ENCODE peak calls at places on chromosomes 4 and X, in six cellular contexts. M, R, G, C, Z and S are unnamed samples.

GRCh38 chrX:1323315-1323714 is 13.3 kb upstream of the IL3RA start:
- DNase-seq in M (peak), R (no peak), G (no peak), C (peak), Z (peak), S (peak)

GRCh38 chr4:152572417-152573086 is 36.7 kb upstream of the FBXW7 start:
- DNase-seq in M (no peak), R (peak), G (peak), C (peak), Z (no peak), S (no peak)

GRCh38 chr4:1767770-1768366 is 25.2 kb upstream of the FGFR3 start:
- DNase-seq in M (no peak), R (no peak), G (peak), C (peak), Z (peak), S (no peak)

GRCh38 chr4:67575232-67575888 is 16.8 kb downstream of the STAP1 start:
- DNase-seq in M (no peak), R (no peak), G (no peak), C (no peak), Z (no peak), S (no peak)

GRCh38 chr4:106149026-106149425 is 167.0 kb downstream of the TBCK start:
- DNase-seq in M (no peak), R (no peak), G (peak), C (no peak), Z (no peak), S (no peak)

GRCh38 chr4:111454961-111455360 is 690.3 kb upstream of the FAM241A start:
- DNase-seq in M (no peak), R (no peak), G (peak), C (peak), Z (no peak), S (no peak)

GRCh38 chr4:139550724-139551429 is 5.1 kb downstream of the SETD7 start:
- DNase-seq in M (no peak), R (no peak), G (peak), C (peak), Z (peak), S (no peak)

GRCh38 chrX:135543924-135544323 is 23.5 kb downstream of the INTS6L start:
- DNase-seq in M (no peak), R (no peak), G (no peak), C (no peak), Z (peak), S (no peak)

GRCh38 chr4:151484396-151485102 is 75.6 kb downstream of the FHIP1A start:
- DNase-seq in M (no peak), R (peak), G (peak), C (peak), Z (peak), S (peak)

GRCh38 chrX:130555341-130555740 is 153.6 kb downstream of the RBMX2 start:
- DNase-seq in M (no peak), R (no peak), G (no peak), C (peak), Z (no peak), S (no peak)

GRCh38 chr4:1300466-1301455 is 11.1 kb downstream of the MAEA start:
- DNase-seq in M (no peak), R (peak), G (peak), C (peak), Z (no peak), S (no peak)

GRCh38 chr4:174216935-174217272 is 66.6 kb downstream of the FBXO8 start:
- DNase-seq in M (no peak), R (no peak), G (no peak), C (no peak), Z (peak), S (no peak)

GRCh38 chr4:106775636-106776035 is 260.5 kb downstream of the DKK2 start:
- DNase-seq in M (no peak), R (peak), G (no peak), C (no peak), Z (no peak), S (no peak)

GRCh38 chrX:151985955-151986354 is 11.5 kb upstream of the GABRE start:
- DNase-seq in M (no peak), R (peak), G (peak), C (peak), Z (no peak), S (no peak)

GRCh38 chrX:151984891-151985290 is 10.4 kb upstream of the GABRE start:
- DNase-seq in M (no peak), R (no peak), G (no peak), C (peak), Z (no peak), S (no peak)

GRCh38 chrX:151983186-151983585 is 8.7 kb upstream of the GABRE start:
- DNase-seq in M (no peak), R (peak), G (peak), C (peak), Z (no peak), S (no peak)

GRCh38 chrX:151985531-151985930 is 11.1 kb upstream of the GABRE start:
- DNase-seq in M (no peak), R (no peak), G (no peak), C (no peak), Z (no peak), S (no peak)

GRCh38 chrX:151984328-151984727 is 9.9 kb upstream of the GABRE start:
- DNase-seq in M (no peak), R (peak), G (peak), C (peak), Z (no peak), S (no peak)
- H3K27ac ChIP-seq in M (no peak), R (peak), G (no peak), C (peak), Z (no peak), S (no peak)

GRCh38 chr4:83921124-83921523 is 385.2 kb downstream of the GPAT3 start:
- DNase-seq in M (no peak), R (no peak), G (no peak), C (no peak), Z (no peak), S (no peak)

GRCh38 chr4:83923341-83923740 is 387.4 kb downstream of the GPAT3 start:
- DNase-seq in M (no peak), R (no peak), G (no peak), C (no peak), Z (no peak), S (no peak)

GRCh38 chr4:83922419-83922818 is 386.5 kb downstream of the GPAT3 start:
- DNase-seq in M (no peak), R (no peak), G (no peak), C (no peak), Z (peak), S (no peak)

DNA sequence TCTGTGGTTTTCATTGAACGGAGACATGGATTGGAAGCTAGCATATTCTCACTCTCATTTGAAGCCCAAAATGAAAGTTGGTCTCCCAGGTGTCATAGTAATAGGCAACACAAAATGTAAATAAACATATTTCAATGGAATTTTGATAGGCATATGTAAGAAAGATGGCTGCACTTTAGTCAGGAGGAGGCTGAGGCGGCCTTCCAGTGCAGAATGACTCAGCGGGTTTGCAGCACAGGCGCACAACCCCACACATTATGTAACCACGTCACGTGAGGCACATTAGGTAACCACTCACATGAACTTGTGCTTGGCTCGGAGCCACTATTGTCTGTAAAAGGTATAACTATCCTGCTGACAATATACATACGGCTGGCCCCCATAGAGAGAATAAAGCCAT is 381.7 kb downstream of the GPAT3 start:
- DNase-seq in M (no peak), R (peak), G (peak), C (no peak), Z (no peak), S (no peak)
- TF ChIP-seq EZH2 in M (no peak), R (no peak), G (no peak), C (no peak), Z (no peak), S (no peak)

GRCh38 chr4:9932771-9933170 is 88.5 kb downstream of the SLC2A9 start:
- DNase-seq in M (no peak), R (no peak), G (no peak), C (no peak), Z (no peak), S (no peak)
- H3K27ac ChIP-seq in M (no peak), R (no peak), G (no peak), C (no peak), Z (no peak), S (no peak)

GRCh38 chr4:74123065-74123728 is 24.2 kb upstream of the CXCL2 start:
- DNase-seq in M (no peak), R (no peak), G (no peak), C (peak), Z (no peak), S (no peak)

GRCh38 chr4:74121643-74122579 is 22.9 kb upstream of the CXCL2 start:
- DNase-seq in M (no peak), R (no peak), G (no peak), C (no peak), Z (no peak), S (no peak)

GRCh38 chr4:74120086-74120485 is 21.1 kb upstream of the CXCL2 start:
- DNase-seq in M (no peak), R (no peak), G (no peak), C (peak), Z (no peak), S (no peak)

GRCh38 chr4:74127745-74128144 is 28.8 kb upstream of the CXCL2 start:
- DNase-seq in M (no peak), R (no peak), G (peak), C (no peak), Z (no peak), S (no peak)

DNA sequence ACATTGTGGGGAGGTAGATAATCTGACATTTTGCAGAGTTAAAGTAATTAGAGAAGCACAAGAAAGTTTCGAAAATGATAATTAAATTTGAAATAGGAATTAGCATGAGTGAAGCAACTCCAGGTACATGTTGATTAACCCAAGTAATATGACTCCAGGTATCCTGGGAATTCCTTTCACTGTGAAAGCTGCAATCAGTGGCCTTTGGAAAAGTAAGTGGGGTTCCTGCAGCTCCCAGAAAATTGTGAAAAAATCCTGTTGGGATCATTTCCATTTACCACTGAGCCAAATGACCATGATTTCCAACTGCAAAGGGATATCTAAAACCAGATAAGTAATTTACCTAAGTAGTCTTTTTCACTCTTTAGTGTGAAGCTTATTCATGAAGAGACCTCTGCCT is 26.1 kb upstream of the CXCL2 start:
- DNase-seq in M (no peak), R (no peak), G (no peak), C (no peak), Z (no peak), S (no peak)
- TF ChIP-seq EZH2 in M (no peak), R (no peak), G (no peak), C (no peak), Z (no peak), S (no peak)

GRCh38 chr4:3372264-3372932 is 69.4 kb upstream of the HGFAC start:
- DNase-seq in M (no peak), R (no peak), G (no peak), C (no peak), Z (no peak), S (no peak)
- H3K27ac ChIP-seq in M (no peak), R (no peak), G (no peak), C (no peak), Z (no peak), S (no peak)

DNA sequence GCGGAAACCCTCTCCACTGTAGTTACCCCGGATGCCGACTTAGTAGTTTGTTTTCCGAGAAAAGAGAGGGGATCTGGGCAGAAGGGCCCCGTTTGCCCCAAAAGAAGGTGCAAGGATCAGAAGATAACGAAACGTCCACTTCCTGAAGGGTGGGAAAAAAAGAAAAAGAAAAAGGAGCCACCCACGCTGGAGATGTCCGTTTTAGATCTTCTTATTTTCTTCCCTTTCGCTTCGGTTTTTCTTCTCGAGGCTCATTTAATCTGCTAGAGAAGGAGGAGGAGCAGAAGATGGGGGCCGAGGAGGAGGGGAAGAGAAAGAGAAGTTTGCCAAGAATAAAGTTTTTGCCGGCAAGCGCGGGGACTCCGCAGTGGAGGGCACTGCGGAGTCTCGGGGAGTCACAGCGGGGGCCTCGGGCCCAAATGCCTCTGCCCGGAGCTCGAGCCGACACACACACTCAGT is 490 bp downstream of the LEF1 start:
- DNase-seq in M (peak), R (no peak), G (peak), C (peak), Z (no peak), S (no peak)
- TF ChIP-seq EZH2 in M (no peak), R (no peak), G (peak), C (no peak), Z (no peak), S (no peak)

DNA sequence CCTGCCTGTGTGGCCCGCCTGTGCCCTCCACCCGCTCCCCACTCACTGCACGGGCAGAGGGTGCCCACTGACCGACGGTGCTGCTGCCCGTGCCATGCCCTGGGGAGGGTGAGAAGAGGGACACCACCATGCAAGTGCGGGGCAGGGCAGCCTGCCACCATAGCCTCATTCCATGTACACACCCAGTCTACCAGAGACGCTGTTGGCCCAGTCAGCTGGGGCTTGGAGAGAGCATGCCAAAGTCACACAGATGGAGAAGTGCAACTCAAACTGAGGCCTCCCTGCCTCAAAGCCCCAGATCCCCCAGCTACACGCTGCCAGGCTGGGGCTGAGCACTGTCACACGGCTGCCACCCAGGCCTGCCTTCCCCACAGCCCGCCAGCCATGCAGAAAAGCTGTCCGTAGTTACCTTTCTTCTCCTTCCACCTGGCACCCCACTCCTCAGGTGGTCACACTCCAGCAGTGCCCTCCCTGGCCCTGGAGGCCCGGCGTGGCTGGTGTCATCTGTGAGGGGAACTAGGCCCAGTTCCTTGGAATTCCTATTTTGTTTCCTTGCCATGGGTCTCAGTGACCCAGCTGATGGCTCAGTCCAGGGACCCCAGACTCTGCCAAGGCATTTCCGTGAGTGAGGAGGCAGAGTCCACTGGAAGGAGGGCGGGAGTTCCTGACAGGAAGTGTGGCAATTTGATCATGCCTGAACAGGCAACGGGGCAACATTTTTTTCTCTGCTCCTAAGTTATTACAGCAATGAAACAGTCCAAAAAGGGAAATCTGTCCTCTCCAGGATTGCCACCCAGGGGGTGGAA is at the start of gene SLC2A9:
- DNase-seq in M (no peak), R (peak), G (no peak), C (peak), Z (no peak), S (no peak)
- H3K27ac ChIP-seq in M (no peak), R (peak), G (no peak), C (no peak), Z (no peak), S (no peak)

DNA sequence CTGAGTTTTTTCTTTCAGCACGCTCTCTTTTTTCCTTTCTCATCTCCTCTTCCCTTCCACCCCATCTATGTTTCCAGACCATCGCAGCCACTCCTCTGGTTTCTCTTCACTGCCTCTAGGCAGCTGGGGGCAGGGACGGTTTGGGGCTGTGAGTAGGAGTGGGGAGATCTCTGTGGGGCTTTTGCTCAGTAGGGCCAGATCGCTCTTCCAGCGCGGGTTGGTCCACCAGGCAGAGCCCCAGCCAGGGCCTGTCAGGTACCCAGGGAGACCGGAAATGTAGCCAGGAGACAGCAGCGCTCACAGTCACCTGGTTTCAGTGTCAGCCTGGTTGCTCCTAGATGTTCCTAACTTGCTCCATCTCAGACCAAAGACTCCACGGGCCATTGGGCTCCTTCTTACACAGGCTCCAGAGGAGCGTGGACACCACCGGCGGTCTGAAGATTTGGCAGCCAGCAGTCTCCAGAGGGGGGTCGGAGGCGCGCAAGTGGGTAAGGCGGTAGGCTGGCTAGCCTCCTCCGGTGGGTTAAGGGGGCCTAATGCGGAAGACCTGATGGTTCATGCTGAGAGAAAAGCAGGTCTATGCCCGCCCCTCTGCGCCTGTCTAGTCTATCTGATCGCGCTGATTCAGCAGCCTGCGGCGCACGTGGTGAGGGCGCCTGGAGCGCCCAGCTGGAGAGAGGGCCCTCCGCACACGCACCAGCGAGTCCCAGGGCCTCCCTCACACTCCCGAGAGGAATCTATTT is 1.8 kb downstream of the FGF5 start:
- DNase-seq in M (no peak), R (peak), G (peak), C (peak), Z (peak), S (no peak)
- TF ChIP-seq EZH2 in M (no peak), R (no peak), G (no peak), C (no peak), Z (peak), S (no peak)

DNA sequence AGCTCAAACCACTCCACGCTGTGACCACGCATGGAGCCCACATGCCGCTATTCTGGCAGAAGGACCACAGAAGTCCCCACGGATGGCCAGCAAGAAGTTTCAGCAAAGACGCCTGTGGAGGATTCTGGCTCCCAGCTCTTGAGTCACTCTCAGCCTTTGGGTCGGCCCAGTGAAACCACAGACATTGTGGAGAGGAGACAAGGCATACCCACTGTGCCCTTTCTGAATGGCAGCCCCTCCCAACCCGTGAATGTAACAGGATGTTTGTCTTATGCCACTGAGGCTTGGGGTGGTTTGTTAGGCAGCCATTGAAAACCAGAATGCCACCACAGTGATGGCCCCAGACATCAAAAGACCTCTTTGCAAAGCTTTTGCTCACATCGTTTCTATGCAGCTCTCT is 42.7 kb downstream of the ABLIM2 start:
- DNase-seq in M (peak), R (no peak), G (no peak), C (no peak), Z (no peak), S (no peak)
- H3K27ac ChIP-seq in M (no peak), R (no peak), G (no peak), C (no peak), Z (no peak), S (no peak)